ENCODE peak calls at places on chromosomes 12 and 14, in ten cellular contexts. One of them, this sample, is unnamed.

GRCh38 chr14:23577004-23577681 is 1.4 kb downstream of the JPH4 start:
- DNase-seq in T-helper 17 cell: no peak
- DNase-seq in activated naive CD8-positive, alpha-beta T cell treated with anti-CD3 and anti-CD28 coated beads for 36 hours: no peak
- DNase-seq in heart left ventricle: no peak
- DNase-seq in activated B cell treated with CpG ODN at 0.5 μM for 24 hours: no peak
- DNase-seq in activated gamma-delta T cell treated with Interleukin-2 at 50 U/mL for 16 hours: no peak
- DNase-seq in stimulated activated CD4-positive, alpha-beta T cell treated with anti-CD3 and anti-CD28 coated beads, TNF-alpha, amount 100 ng/mL, for 1 hour: no peak
- DNase-seq in NCI-H524 treated with DMSO at 0.1 percent for 48 hours: no peak
- DNase-seq in MM.1S: no peak
- DNase-seq in A549: no peak
- DNase-seq in this sample: no peak

GRCh38 chr12:24222968-24223367 is 273.5 kb upstream of the SOX5 start:
- DNase-seq in activated naive CD8-positive, alpha-beta T cell treated with anti-CD3 and anti-CD28 coated beads for 36 hours: no peak
- DNase-seq in heart left ventricle: no peak
- DNase-seq in stimulated activated CD4-positive, alpha-beta T cell treated with anti-CD3 and anti-CD28 coated beads, TNF-alpha, amount 100 ng/mL, for 1 hour: no peak
- DNase-seq in activated B cell treated with CpG ODN at 0.5 μM for 24 hours: no peak
- DNase-seq in T-helper 17 cell: no peak
- DNase-seq in NCI-H524 treated with DMSO at 0.1 percent for 48 hours: no peak
- DNase-seq in A549: no peak
- DNase-seq in activated gamma-delta T cell treated with Interleukin-2 at 50 U/mL for 16 hours: no peak
- DNase-seq in MM.1S: no peak
- DNase-seq in this sample: no peak

GRCh38 chr12:6434205-6435180 is 10.3 kb upstream of the CD27 start:
- DNase-seq in T-helper 17 cell: no peak
- DNase-seq in heart left ventricle: no peak
- DNase-seq in MM.1S: no peak
- DNase-seq in A549: no peak
- DNase-seq in activated naive CD8-positive, alpha-beta T cell treated with anti-CD3 and anti-CD28 coated beads for 36 hours: no peak
- DNase-seq in activated B cell treated with CpG ODN at 0.5 μM for 24 hours: no peak
- DNase-seq in activated gamma-delta T cell treated with Interleukin-2 at 50 U/mL for 16 hours: peak
- DNase-seq in stimulated activated CD4-positive, alpha-beta T cell treated with anti-CD3 and anti-CD28 coated beads, TNF-alpha, amount 100 ng/mL, for 1 hour: no peak
- DNase-seq in NCI-H524 treated with DMSO at 0.1 percent for 48 hours: no peak
- DNase-seq in this sample: peak

GRCh38 chr12:67910360-67911292 is 78.6 kb upstream of the IFNG-AS1 start:
- DNase-seq in A549: peak
- DNase-seq in T-helper 17 cell: no peak
- DNase-seq in activated gamma-delta T cell treated with Interleukin-2 at 50 U/mL for 16 hours: no peak
- DNase-seq in heart left ventricle: no peak
- DNase-seq in activated B cell treated with CpG ODN at 0.5 μM for 24 hours: no peak
- DNase-seq in MM.1S: no peak
- DNase-seq in NCI-H524 treated with DMSO at 0.1 percent for 48 hours: no peak
- DNase-seq in activated naive CD8-positive, alpha-beta T cell treated with anti-CD3 and anti-CD28 coated beads for 36 hours: no peak
- DNase-seq in stimulated activated CD4-positive, alpha-beta T cell treated with anti-CD3 and anti-CD28 coated beads, TNF-alpha, amount 100 ng/mL, for 1 hour: no peak
- DNase-seq in this sample: no peak

GRCh38 chr12:118371354-118372282 is 1.1 kb downstream of the TAOK3 start:
- DNase-seq in NCI-H524 treated with DMSO at 0.1 percent for 48 hours: no peak
- DNase-seq in stimulated activated CD4-positive, alpha-beta T cell treated with anti-CD3 and anti-CD28 coated beads, TNF-alpha, amount 100 ng/mL, for 1 hour: no peak
- DNase-seq in MM.1S: no peak
- DNase-seq in activated B cell treated with CpG ODN at 0.5 μM for 24 hours: peak
- DNase-seq in activated gamma-delta T cell treated with Interleukin-2 at 50 U/mL for 16 hours: peak
- DNase-seq in T-helper 17 cell: peak
- DNase-seq in heart left ventricle: no peak
- DNase-seq in activated naive CD8-positive, alpha-beta T cell treated with anti-CD3 and anti-CD28 coated beads for 36 hours: peak
- DNase-seq in A549: peak
- DNase-seq in this sample: no peak

GRCh38 chr14:87231336-87232026 is 761.5 kb downstream of the GALC start:
- DNase-seq in stimulated activated CD4-positive, alpha-beta T cell treated with anti-CD3 and anti-CD28 coated beads, TNF-alpha, amount 100 ng/mL, for 1 hour: no peak
- DNase-seq in A549: no peak
- DNase-seq in MM.1S: no peak
- DNase-seq in NCI-H524 treated with DMSO at 0.1 percent for 48 hours: no peak
- DNase-seq in activated gamma-delta T cell treated with Interleukin-2 at 50 U/mL for 16 hours: no peak
- DNase-seq in heart left ventricle: no peak
- DNase-seq in activated naive CD8-positive, alpha-beta T cell treated with anti-CD3 and anti-CD28 coated beads for 36 hours: no peak
- DNase-seq in activated B cell treated with CpG ODN at 0.5 μM for 24 hours: no peak
- DNase-seq in T-helper 17 cell: no peak
- DNase-seq in this sample: no peak

GRCh38 chr12:24780969-24781368 is 167.9 kb downstream of the BCAT1 start:
- DNase-seq in A549: no peak
- DNase-seq in heart left ventricle: no peak
- DNase-seq in T-helper 17 cell: no peak
- DNase-seq in MM.1S: peak
- DNase-seq in activated gamma-delta T cell treated with Interleukin-2 at 50 U/mL for 16 hours: no peak
- DNase-seq in activated naive CD8-positive, alpha-beta T cell treated with anti-CD3 and anti-CD28 coated beads for 36 hours: no peak
- DNase-seq in stimulated activated CD4-positive, alpha-beta T cell treated with anti-CD3 and anti-CD28 coated beads, TNF-alpha, amount 100 ng/mL, for 1 hour: no peak
- DNase-seq in NCI-H524 treated with DMSO at 0.1 percent for 48 hours: no peak
- DNase-seq in activated B cell treated with CpG ODN at 0.5 μM for 24 hours: no peak
- DNase-seq in this sample: peak

GRCh38 chr12:127957001-127957660 is 309.8 kb upstream of the TMEM132C start:
- DNase-seq in stimulated activated CD4-positive, alpha-beta T cell treated with anti-CD3 and anti-CD28 coated beads, TNF-alpha, amount 100 ng/mL, for 1 hour: no peak
- DNase-seq in activated naive CD8-positive, alpha-beta T cell treated with anti-CD3 and anti-CD28 coated beads for 36 hours: no peak
- DNase-seq in heart left ventricle: no peak
- DNase-seq in T-helper 17 cell: no peak
- DNase-seq in MM.1S: no peak
- DNase-seq in A549: no peak
- DNase-seq in activated B cell treated with CpG ODN at 0.5 μM for 24 hours: no peak
- DNase-seq in activated gamma-delta T cell treated with Interleukin-2 at 50 U/mL for 16 hours: no peak
- DNase-seq in NCI-H524 treated with DMSO at 0.1 percent for 48 hours: no peak
- DNase-seq in this sample: no peak

GRCh38 chr12:125134576-125134975 is 69.3 kb downstream of the AACS start:
- DNase-seq in heart left ventricle: no peak
- DNase-seq in stimulated activated CD4-positive, alpha-beta T cell treated with anti-CD3 and anti-CD28 coated beads, TNF-alpha, amount 100 ng/mL, for 1 hour: no peak
- DNase-seq in activated naive CD8-positive, alpha-beta T cell treated with anti-CD3 and anti-CD28 coated beads for 36 hours: no peak
- DNase-seq in activated B cell treated with CpG ODN at 0.5 μM for 24 hours: no peak
- DNase-seq in activated gamma-delta T cell treated with Interleukin-2 at 50 U/mL for 16 hours: no peak
- DNase-seq in A549: no peak
- DNase-seq in T-helper 17 cell: no peak
- DNase-seq in NCI-H524 treated with DMSO at 0.1 percent for 48 hours: no peak
- DNase-seq in MM.1S: no peak
- DNase-seq in this sample: no peak

GRCh38 chr12:5479761-5480160 is 47.9 kb downstream of the NTF3 start:
- DNase-seq in NCI-H524 treated with DMSO at 0.1 percent for 48 hours: no peak
- DNase-seq in activated B cell treated with CpG ODN at 0.5 μM for 24 hours: no peak
- DNase-seq in T-helper 17 cell: no peak
- DNase-seq in activated naive CD8-positive, alpha-beta T cell treated with anti-CD3 and anti-CD28 coated beads for 36 hours: no peak
- DNase-seq in activated gamma-delta T cell treated with Interleukin-2 at 50 U/mL for 16 hours: no peak
- DNase-seq in stimulated activated CD4-positive, alpha-beta T cell treated with anti-CD3 and anti-CD28 coated beads, TNF-alpha, amount 100 ng/mL, for 1 hour: no peak
- DNase-seq in A549: no peak
- DNase-seq in heart left ventricle: no peak
- DNase-seq in MM.1S: no peak
- DNase-seq in this sample: no peak

This sample was measured in NAMALWA.